ENCODE peak calls at places on chromosome 17, in eight cellular contexts. One of them, this sample, is unnamed.

GRCh38 chr17:15007001-15007400 is 258.1 kb downstream of the PMP22 start:
- DNase-seq in NCI-H1930: no peak
- DNase-seq in non-pigmented ciliary epithelial cell: no peak
- DNase-seq in left lung: no peak
- DNase-seq in MM.1S: no peak
- DNase-seq in anterior cingulate cortex: no peak
- DNase-seq in psoas muscle: no peak
- DNase-seq in NCI-H1048: no peak
- DNase-seq in this sample: no peak

GRCh38 chr17:19541445-19541844 is 7.8 kb downstream of the SLC47A1 start:
- DNase-seq in NCI-H1930: no peak
- DNase-seq in non-pigmented ciliary epithelial cell: no peak
- DNase-seq in left lung: no peak
- DNase-seq in MM.1S: no peak
- DNase-seq in anterior cingulate cortex: no peak
- DNase-seq in psoas muscle: no peak
- DNase-seq in NCI-H1048: no peak
- DNase-seq in this sample: no peak

GRCh38 chr17:50003916-50004315 is 8.9 kb upstream of the DLX3 start:
- DNase-seq in NCI-H1930: no peak
- DNase-seq in non-pigmented ciliary epithelial cell: no peak
- DNase-seq in left lung: no peak
- DNase-seq in MM.1S: no peak
- DNase-seq in anterior cingulate cortex: no peak
- DNase-seq in psoas muscle: no peak
- DNase-seq in NCI-H1048: no peak
- DNase-seq in this sample: no peak

GRCh38 chr17:77254961-77255741 is 114.4 kb downstream of the SEC14L1 start:
- DNase-seq in NCI-H1930: no peak
- DNase-seq in non-pigmented ciliary epithelial cell: no peak
- DNase-seq in left lung: peak
- DNase-seq in MM.1S: no peak
- DNase-seq in anterior cingulate cortex: no peak
- DNase-seq in psoas muscle: no peak
- DNase-seq in NCI-H1048: no peak
- DNase-seq in this sample: no peak

GRCh38 chr17:81365148-81365600 is 30.1 kb upstream of the BAHCC1 start:
- DNase-seq in NCI-H1930: peak
- DNase-seq in non-pigmented ciliary epithelial cell: no peak
- DNase-seq in left lung: peak
- DNase-seq in MM.1S: no peak
- DNase-seq in anterior cingulate cortex: no peak
- DNase-seq in psoas muscle: peak
- DNase-seq in NCI-H1048: no peak
- DNase-seq in this sample: peak

GRCh38 chr17:14205992-14206461 is 30.6 kb downstream of the CDRT15 start:
- DNase-seq in NCI-H1930: no peak
- DNase-seq in non-pigmented ciliary epithelial cell: no peak
- DNase-seq in left lung: peak
- DNase-seq in MM.1S: no peak
- DNase-seq in anterior cingulate cortex: no peak
- DNase-seq in psoas muscle: peak
- DNase-seq in NCI-H1048: no peak
- DNase-seq in this sample: peak

GRCh38 chr17:41019415-41019814 is 7.6 kb downstream of the KRTAP1-5 start:
- DNase-seq in NCI-H1930: no peak
- DNase-seq in non-pigmented ciliary epithelial cell: no peak
- DNase-seq in left lung: no peak
- DNase-seq in MM.1S: no peak
- DNase-seq in anterior cingulate cortex: no peak
- DNase-seq in psoas muscle: no peak
- DNase-seq in NCI-H1048: no peak
- DNase-seq in this sample: no peak

GRCh38 chr17:36936455-36936934 is 780 bp upstream of the LHX1 start:
- DNase-seq in NCI-H1930: peak
- DNase-seq in non-pigmented ciliary epithelial cell: no peak
- DNase-seq in left lung: no peak
- DNase-seq in MM.1S: no peak
- DNase-seq in anterior cingulate cortex: no peak
- DNase-seq in psoas muscle: peak
- DNase-seq in NCI-H1048: no peak
- DNase-seq in this sample: no peak